ENCODE peak calls at places on chromosomes 12 and 14, in ten cellular contexts. W is T-helper 2 cell; X is HCEC 1CT; T is HEK293T; L is stimulated activated CD4-positive, alpha-beta T cell treated with anti-CD3 and anti-CD28 coated beads, Interleukin-15, amount 100 ng/mL, for 24 hours; R is T-helper 1 cell; G is H9; S is activated naive CD4-positive, alpha-beta T cell treated with anti-CD3 and anti-CD28 coated beads for 36 hours; C is glutamatergic neuron; E is sciatic nerve. O is an unnamed sample.

GRCh38 chr12:22312336-22312735 is 22.2 kb downstream of the ST8SIA1 start:
- DNase-seq in W (no peak), X (no peak), T (no peak), L (no peak), R (no peak), G (no peak), S (no peak), C (no peak), E (peak; percentile 64), O (no peak)

GRCh38 chr12:3216726-3217682 is 139.8 kb downstream of the TSPAN9 start:
- DNase-seq in W (no peak), X (peak; percentile 47), T (no peak), L (no peak), R (no peak), G (no peak), S (no peak), C (no peak), E (no peak), O (no peak)

GRCh38 chr12:93741741-93742085 is 64.5 kb downstream of the CRADD start:
- DNase-seq in W (no peak), X (peak; percentile 49), T (no peak), L (peak; percentile 21), R (peak; percentile 1), G (peak; percentile 88), S (peak; percentile 20), C (peak; percentile 17), E (no peak), O (no peak)

GRCh38 chr14:105019861-105020814 is 745 bp downstream of the CDCA4 start:
- DNase-seq in W (peak; percentile 61), X (peak; percentile 22), T (peak; percentile 35), L (peak; percentile 68), R (peak; percentile 58), G (no peak), S (peak; percentile 66), C (peak; percentile 72), E (peak; percentile 69), O (peak; percentile 52)

GRCh38 chr12:63298386-63298930 is 147.5 kb upstream of the AVPR1A start:
- DNase-seq in W (no peak), X (no peak), T (no peak), L (no peak), R (no peak), G (no peak), S (no peak), C (no peak), E (no peak), O (no peak)

GRCh38 chr12:49619286-49619685 is 4.1 kb upstream of the PRPF40B start:
- DNase-seq in W (no peak), X (peak; percentile 11), T (no peak), L (no peak), R (no peak), G (no peak), S (no peak), C (no peak), E (no peak), O (no peak)

GRCh38 chr12:28966049-28966778 is 182.9 kb upstream of the FAR2 start:
- DNase-seq in W (no peak), X (no peak), T (no peak), L (no peak), R (no peak), G (no peak), S (no peak), C (no peak), E (peak; percentile 61), O (no peak)

GRCh38 chr12:25186788-25187397 is 8.1 kb downstream of the DNAI7 start:
- DNase-seq in W (no peak), X (no peak), T (no peak), L (no peak), R (no peak), G (no peak), S (peak; percentile 37), C (no peak), E (no peak), O (no peak)

GRCh38 chr14:54669759-54670630 is 103.1 kb downstream of the SAMD4A start:
- DNase-seq in W (no peak), X (peak; percentile 85), T (no peak), L (no peak), R (no peak), G (no peak), S (peak; percentile 51), C (no peak), E (no peak), O (no peak)

GRCh38 chr14:72387727-72388126 is 455.5 kb downstream of the RGS6 start:
- DNase-seq in W (no peak), X (no peak), T (no peak), L (no peak), R (no peak), G (no peak), S (no peak), C (no peak), E (no peak), O (no peak)

GRCh38 chr14:20327005-20327869 is 5.8 kb downstream of the CCNB1IP1 start:
- DNase-seq in W (no peak), X (peak; percentile 67), T (peak; percentile 35), L (no peak), R (peak; percentile 32), G (no peak), S (peak; percentile 38), C (no peak), E (no peak), O (no peak)

GRCh38 chr12:6551496-6552139 is 4.2 kb downstream of the IFFO1 start:
- DNase-seq in W (no peak), X (peak; percentile 68), T (no peak), L (no peak), R (no peak), G (no peak), S (no peak), C (no peak), E (no peak), O (no peak)

GRCh38 chr12:39230086-39230485 is 212.8 kb downstream of the KIF21A start:
- DNase-seq in W (no peak), X (peak; percentile 71), T (no peak), L (no peak), R (no peak), G (no peak), S (peak; percentile 6), C (no peak), E (no peak), O (no peak)

GRCh38 chr14:91143862-91144261 is 30.0 kb downstream of the DGLUCY start:
- DNase-seq in W (no peak), X (no peak), T (no peak), L (no peak), R (no peak), G (no peak), S (no peak), C (no peak), E (no peak), O (no peak)

GRCh38 chr12:78933014-78933413 is 68.4 kb downstream of the SYT1 start:
- DNase-seq in W (no peak), X (peak; percentile 14), T (no peak), L (no peak), R (no peak), G (no peak), S (no peak), C (no peak), E (no peak), O (no peak)

GRCh38 chr12:131321988-131322387 is 368.3 kb downstream of the ADGRD1 start:
- DNase-seq in W (no peak), X (no peak), T (no peak), L (no peak), R (no peak), G (no peak), S (no peak), C (no peak), E (no peak), O (no peak)

GRCh38 chr12:43277630-43278267 is 274.3 kb downstream of the ADAMTS20 start:
- DNase-seq in W (no peak), X (peak; percentile 39), T (no peak), L (no peak), R (no peak), G (no peak), S (no peak), C (no peak), E (no peak), O (no peak)

O was measured in activated effector memory CD4-positive, alpha-beta T cell treated with Interleukin-2 at 50 U/mL for 16 hours.